ENCODE peak calls at places on chromosomes 3 and 15, in eight cellular contexts. One of them, this sample, is unnamed. For H3K27me3, the result is how much of the 10 kb centered on the place peaks cover.

GRCh38 chr3:193297421-193297820 is 56.4 kb downstream of the PLAAT1 start:
- DNase-seq in GM23338: no peak
- DNase-seq in colonic mucosa: no peak
- DNase-seq in naive thymus-derived CD4-positive, alpha-beta T cell: no peak
- DNase-seq in esophagus muscularis mucosa: no peak
- DNase-seq in body of pancreas: no peak
- DNase-seq in AG04450: no peak
- DNase-seq in dorsolateral prefrontal cortex: no peak
- DNase-seq in this sample: no peak

GRCh38 chr3:108100906-108101305 is 10.1 kb upstream of the CD47 start:
- DNase-seq in dorsolateral prefrontal cortex: no peak
- DNase-seq in body of pancreas: no peak
- DNase-seq in naive thymus-derived CD4-positive, alpha-beta T cell: no peak
- DNase-seq in esophagus muscularis mucosa: no peak
- DNase-seq in colonic mucosa: no peak
- DNase-seq in GM23338: no peak
- DNase-seq in AG04450: no peak
- DNase-seq in this sample: no peak

GRCh38 chr3:134911611-134912604 is 116.8 kb downstream of the EPHB1 start:
- DNase-seq in colonic mucosa: no peak
- DNase-seq in dorsolateral prefrontal cortex: no peak
- DNase-seq in body of pancreas: no peak
- DNase-seq in GM23338: no peak
- DNase-seq in naive thymus-derived CD4-positive, alpha-beta T cell: no peak
- DNase-seq in AG04450: no peak
- DNase-seq in esophagus muscularis mucosa: no peak
- DNase-seq in this sample: no peak

GRCh38 chr3:129182390-129183180 is 1.1 kb downstream of the CNBP start:
- DNase-seq in naive thymus-derived CD4-positive, alpha-beta T cell: peak
- DNase-seq in AG04450: no peak
- DNase-seq in body of pancreas: no peak
- DNase-seq in colonic mucosa: no peak
- DNase-seq in GM23338: peak
- DNase-seq in dorsolateral prefrontal cortex: no peak
- DNase-seq in esophagus muscularis mucosa: no peak
- DNase-seq in this sample: no peak

GRCh38 chr3:46469680-46470357 is 5.1 kb upstream of the LTF start:
- DNase-seq in GM23338: no peak
- DNase-seq in colonic mucosa: no peak
- DNase-seq in body of pancreas: peak
- DNase-seq in esophagus muscularis mucosa: no peak
- DNase-seq in dorsolateral prefrontal cortex: no peak
- DNase-seq in AG04450: no peak
- DNase-seq in naive thymus-derived CD4-positive, alpha-beta T cell: no peak
- DNase-seq in this sample: peak

GRCh38 chr3:133964547-133964946 is 65.2 kb downstream of the SLCO2A1 start:
- DNase-seq in AG04450: no peak
- DNase-seq in dorsolateral prefrontal cortex: no peak
- DNase-seq in colonic mucosa: no peak
- DNase-seq in body of pancreas: no peak
- DNase-seq in naive thymus-derived CD4-positive, alpha-beta T cell: no peak
- DNase-seq in GM23338: peak
- DNase-seq in esophagus muscularis mucosa: no peak
- DNase-seq in this sample: no peak

GRCh38 chr3:170307998-170308398 is 49.5 kb upstream of the SKIL start:
- DNase-seq in GM23338: peak
- DNase-seq in colonic mucosa: no peak
- DNase-seq in dorsolateral prefrontal cortex: no peak
- DNase-seq in body of pancreas: peak
- DNase-seq in esophagus muscularis mucosa: no peak
- DNase-seq in AG04450: peak
- DNase-seq in naive thymus-derived CD4-positive, alpha-beta T cell: no peak
- DNase-seq in this sample: no peak

GRCh38 chr3:133445111-133445510 is 45.3 kb downstream of the BFSP2 start:
- DNase-seq in body of pancreas: no peak
- DNase-seq in esophagus muscularis mucosa: no peak
- DNase-seq in AG04450: no peak
- DNase-seq in colonic mucosa: no peak
- DNase-seq in naive thymus-derived CD4-positive, alpha-beta T cell: no peak
- DNase-seq in dorsolateral prefrontal cortex: no peak
- DNase-seq in GM23338: no peak
- DNase-seq in this sample: no peak

GRCh38 chr3:48928679-48929078 is 10.0 kb downstream of the ARIH2 start:
- DNase-seq in body of pancreas: no peak
- DNase-seq in esophagus muscularis mucosa: no peak
- DNase-seq in colonic mucosa: no peak
- DNase-seq in AG04450: no peak
- DNase-seq in naive thymus-derived CD4-positive, alpha-beta T cell: no peak
- DNase-seq in dorsolateral prefrontal cortex: no peak
- DNase-seq in GM23338: no peak
- DNase-seq in this sample: no peak

GRCh38 chr15:59609730-59610712 is 1.6 kb upstream of the GCNT3 start:
- DNase-seq in dorsolateral prefrontal cortex: no peak
- DNase-seq in GM23338: peak
- DNase-seq in AG04450: no peak
- DNase-seq in naive thymus-derived CD4-positive, alpha-beta T cell: no peak
- DNase-seq in esophagus muscularis mucosa: no peak
- DNase-seq in colonic mucosa: no peak
- DNase-seq in body of pancreas: no peak
- DNase-seq in this sample: no peak

GRCh38 chr3:88301273-88302002 is 151.7 kb downstream of the C3orf38 start:
- DNase-seq in body of pancreas: no peak
- DNase-seq in dorsolateral prefrontal cortex: no peak
- DNase-seq in esophagus muscularis mucosa: no peak
- DNase-seq in AG04450: no peak
- DNase-seq in colonic mucosa: no peak
- DNase-seq in naive thymus-derived CD4-positive, alpha-beta T cell: no peak
- DNase-seq in GM23338: no peak
- DNase-seq in this sample: no peak

GRCh38 chr3:83033123-83033522 is 1271.7 kb upstream of the GBE1 start:
- DNase-seq in GM23338: no peak
- DNase-seq in dorsolateral prefrontal cortex: no peak
- DNase-seq in esophagus muscularis mucosa: no peak
- DNase-seq in AG04450: no peak
- DNase-seq in naive thymus-derived CD4-positive, alpha-beta T cell: no peak
- DNase-seq in body of pancreas: no peak
- DNase-seq in colonic mucosa: no peak
- DNase-seq in this sample: no peak

GRCh38 chr3:5002174-5002870 is 23.1 kb downstream of the BHLHE40 start:
- DNase-seq in esophagus muscularis mucosa: no peak
- DNase-seq in body of pancreas: no peak
- DNase-seq in naive thymus-derived CD4-positive, alpha-beta T cell: no peak
- DNase-seq in AG04450: no peak
- DNase-seq in GM23338: no peak
- DNase-seq in dorsolateral prefrontal cortex: no peak
- DNase-seq in colonic mucosa: no peak
- DNase-seq in this sample: no peak

GRCh38 chr15:73165435-73165834 is 113.2 kb downstream of the NEO1 start:
- DNase-seq in esophagus muscularis mucosa: no peak
- DNase-seq in body of pancreas: no peak
- DNase-seq in GM23338: no peak
- DNase-seq in naive thymus-derived CD4-positive, alpha-beta T cell: no peak
- DNase-seq in colonic mucosa: no peak
- DNase-seq in dorsolateral prefrontal cortex: no peak
- DNase-seq in AG04450: no peak
- DNase-seq in this sample: no peak

GRCh38 chr3:176872771-176873209 is 324.5 kb downstream of the TBL1XR1 start:
- DNase-seq in body of pancreas: peak
- DNase-seq in colonic mucosa: peak
- DNase-seq in dorsolateral prefrontal cortex: no peak
- DNase-seq in GM23338: peak
- DNase-seq in naive thymus-derived CD4-positive, alpha-beta T cell: peak
- DNase-seq in AG04450: peak
- DNase-seq in esophagus muscularis mucosa: no peak
- DNase-seq in this sample: no peak

GRCh38 chr15:45668386-45668785 is 33.6 kb downstream of the SQOR start:
- DNase-seq in dorsolateral prefrontal cortex: no peak
- DNase-seq in naive thymus-derived CD4-positive, alpha-beta T cell: no peak
- DNase-seq in colonic mucosa: no peak
- DNase-seq in AG04450: no peak
- DNase-seq in esophagus muscularis mucosa: no peak
- DNase-seq in body of pancreas: no peak
- DNase-seq in GM23338: no peak
- DNase-seq in this sample: no peak

GRCh38 chr3:71129611-71130515 is 453.7 kb downstream of the FOXP1 start:
- DNase-seq in colonic mucosa: no peak
- DNase-seq in naive thymus-derived CD4-positive, alpha-beta T cell: peak
- DNase-seq in esophagus muscularis mucosa: no peak
- DNase-seq in body of pancreas: no peak
- DNase-seq in dorsolateral prefrontal cortex: no peak
- DNase-seq in GM23338: peak
- DNase-seq in AG04450: no peak
- DNase-seq in this sample: no peak

GRCh38 chr15:101525087-101525669 is 35.7 kb upstream of the PCSK6 start:
- DNase-seq in body of pancreas: no peak
- DNase-seq in GM23338: no peak
- DNase-seq in colonic mucosa: no peak
- DNase-seq in AG04450: no peak
- DNase-seq in naive thymus-derived CD4-positive, alpha-beta T cell: no peak
- DNase-seq in dorsolateral prefrontal cortex: no peak
- DNase-seq in esophagus muscularis mucosa: peak
- DNase-seq in this sample: peak

GRCh38 chr15:90059208-90059985 is 42.9 kb downstream of the IDH2 start:
- DNase-seq in esophagus muscularis mucosa: no peak
- DNase-seq in dorsolateral prefrontal cortex: no peak
- DNase-seq in body of pancreas: peak
- DNase-seq in naive thymus-derived CD4-positive, alpha-beta T cell: peak
- DNase-seq in colonic mucosa: peak
- DNase-seq in GM23338: peak
- DNase-seq in AG04450: no peak
- DNase-seq in this sample: no peak

GRCh38 chr3:45665101-45665572 is 24.1 kb upstream of the SACM1L start:
- DNase-seq in body of pancreas: peak
- DNase-seq in colonic mucosa: peak
- DNase-seq in GM23338: peak
- DNase-seq in dorsolateral prefrontal cortex: no peak
- DNase-seq in naive thymus-derived CD4-positive, alpha-beta T cell: peak
- DNase-seq in esophagus muscularis mucosa: no peak
- DNase-seq in AG04450: no peak
- DNase-seq in this sample: no peak

GRCh38 chr3:88628901-88629300 is 478.5 kb upstream of the EPHA3 start:
- DNase-seq in AG04450: no peak
- DNase-seq in colonic mucosa: no peak
- DNase-seq in naive thymus-derived CD4-positive, alpha-beta T cell: no peak
- DNase-seq in GM23338: no peak
- DNase-seq in esophagus muscularis mucosa: no peak
- DNase-seq in body of pancreas: no peak
- DNase-seq in dorsolateral prefrontal cortex: no peak
- DNase-seq in this sample: no peak

GRCh38 chr3:150059241-150059640 is 88.5 kb upstream of the PFN2 start:
- DNase-seq in dorsolateral prefrontal cortex: no peak
- DNase-seq in GM23338: no peak
- DNase-seq in esophagus muscularis mucosa: no peak
- DNase-seq in colonic mucosa: no peak
- DNase-seq in naive thymus-derived CD4-positive, alpha-beta T cell: no peak
- DNase-seq in AG04450: no peak
- DNase-seq in body of pancreas: peak
- DNase-seq in this sample: no peak

DNA sequence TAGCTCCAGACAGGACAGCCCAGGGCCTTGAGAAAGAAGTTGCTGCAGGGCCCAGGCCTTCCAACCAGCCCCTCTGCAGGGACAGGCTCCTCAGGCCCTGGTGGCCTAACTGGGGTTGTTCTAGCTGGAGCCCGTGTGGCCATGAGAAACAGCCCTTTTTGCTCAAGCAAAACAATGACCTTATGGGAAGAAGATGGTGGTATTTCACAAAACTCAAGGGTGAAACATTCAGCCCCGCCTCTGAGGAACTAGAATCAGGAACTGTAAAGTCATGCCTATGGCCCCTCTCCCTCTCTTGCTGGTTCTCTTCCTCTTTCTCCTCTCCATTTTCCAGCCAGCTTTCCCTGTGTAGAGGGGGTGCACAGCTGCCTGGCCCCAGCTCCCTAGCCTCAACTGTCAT is 273.3 kb downstream of the RPLP1 start:
- DNase-seq in colonic mucosa: no peak
- DNase-seq in body of pancreas: no peak
- DNase-seq in esophagus muscularis mucosa: no peak
- DNase-seq in naive thymus-derived CD4-positive, alpha-beta T cell: no peak
- DNase-seq in AG04450: no peak
- DNase-seq in GM23338: no peak
- DNase-seq in dorsolateral prefrontal cortex: no peak
- DNase-seq in this sample: no peak
- H3K27me3 ChIP-seq in colonic mucosa: under half
- H3K27me3 ChIP-seq in body of pancreas: under half
- H3K27me3 ChIP-seq in esophagus muscularis mucosa: under half
- H3K27me3 ChIP-seq in naive thymus-derived CD4-positive, alpha-beta T cell: under half
- H3K27me3 ChIP-seq in AG04450: under half
- H3K27me3 ChIP-seq in GM23338: under half
- H3K27me3 ChIP-seq in dorsolateral prefrontal cortex: under half
- H3K27me3 ChIP-seq in this sample: under half

GRCh38 chr15:48541659-48542334 is 103.7 kb downstream of the FBN1 start:
- DNase-seq in naive thymus-derived CD4-positive, alpha-beta T cell: no peak
- DNase-seq in AG04450: no peak
- DNase-seq in dorsolateral prefrontal cortex: no peak
- DNase-seq in GM23338: no peak
- DNase-seq in body of pancreas: no peak
- DNase-seq in colonic mucosa: no peak
- DNase-seq in esophagus muscularis mucosa: no peak
- DNase-seq in this sample: no peak
- H3K4me3 ChIP-seq in naive thymus-derived CD4-positive, alpha-beta T cell: no peak
- H3K4me3 ChIP-seq in AG04450: peak
- H3K4me3 ChIP-seq in dorsolateral prefrontal cortex: no peak
- H3K4me3 ChIP-seq in GM23338: no peak
- H3K4me3 ChIP-seq in body of pancreas: no peak
- H3K4me3 ChIP-seq in colonic mucosa: no peak
- H3K4me3 ChIP-seq in esophagus muscularis mucosa: peak
- H3K4me3 ChIP-seq in this sample: no peak

DNA sequence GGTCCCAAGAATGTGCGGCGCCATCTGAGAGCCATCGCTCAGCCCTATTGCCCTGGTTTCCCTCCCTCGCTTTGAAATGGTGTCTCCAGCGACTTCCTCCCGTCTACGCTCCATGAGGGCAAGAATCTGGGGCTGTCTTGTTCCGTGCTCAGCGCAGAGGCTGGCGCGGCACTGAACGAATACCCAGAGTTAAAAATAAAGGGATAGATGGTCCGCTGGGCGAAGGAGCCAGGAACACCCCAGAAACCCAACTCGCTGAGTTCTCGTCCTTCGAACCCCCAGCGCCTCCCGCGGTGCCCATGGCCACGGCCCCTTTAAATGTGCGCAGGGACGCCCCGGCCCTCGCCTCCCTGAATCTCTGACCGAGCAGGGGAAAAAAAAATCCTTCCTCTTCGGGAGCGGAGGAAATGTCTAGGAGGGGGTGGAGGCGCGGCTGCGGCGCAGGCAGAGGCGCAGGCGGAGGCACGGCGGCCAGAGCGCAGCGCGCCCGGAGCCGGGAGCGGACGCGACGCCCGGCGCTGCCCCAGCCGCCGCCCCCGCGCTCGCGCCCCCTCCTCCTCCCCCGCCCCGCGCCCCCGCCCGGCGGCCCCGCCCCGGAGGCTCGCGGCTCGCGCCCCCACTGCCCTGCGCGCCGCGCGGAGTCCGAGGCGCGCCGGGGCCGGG is 8.6 kb upstream of the FGD5 start:
- DNase-seq in colonic mucosa: no peak
- DNase-seq in dorsolateral prefrontal cortex: no peak
- DNase-seq in AG04450: no peak
- DNase-seq in body of pancreas: no peak
- DNase-seq in esophagus muscularis mucosa: no peak
- DNase-seq in GM23338: peak
- DNase-seq in naive thymus-derived CD4-positive, alpha-beta T cell: no peak
- DNase-seq in this sample: no peak
- H3K27me3 ChIP-seq in colonic mucosa: under half
- H3K27me3 ChIP-seq in dorsolateral prefrontal cortex: under half
- H3K27me3 ChIP-seq in AG04450: under half
- H3K27me3 ChIP-seq in body of pancreas: under half
- H3K27me3 ChIP-seq in esophagus muscularis mucosa: under half
- H3K27me3 ChIP-seq in GM23338: under half
- H3K27me3 ChIP-seq in naive thymus-derived CD4-positive, alpha-beta T cell: under half
- H3K27me3 ChIP-seq in this sample: under half

GRCh38 chr3:141368062-141368924 is at the start of gene ZBTB38:
- DNase-seq in AG04450: peak
- DNase-seq in dorsolateral prefrontal cortex: peak
- DNase-seq in colonic mucosa: peak
- DNase-seq in naive thymus-derived CD4-positive, alpha-beta T cell: no peak
- DNase-seq in body of pancreas: peak
- DNase-seq in GM23338: peak
- DNase-seq in esophagus muscularis mucosa: peak
- DNase-seq in this sample: peak
- H3K4me3 ChIP-seq in AG04450: peak
- H3K4me3 ChIP-seq in dorsolateral prefrontal cortex: peak
- H3K4me3 ChIP-seq in colonic mucosa: peak
- H3K4me3 ChIP-seq in naive thymus-derived CD4-positive, alpha-beta T cell: no peak
- H3K4me3 ChIP-seq in body of pancreas: no peak
- H3K4me3 ChIP-seq in GM23338: no peak
- H3K4me3 ChIP-seq in esophagus muscularis mucosa: peak
- H3K4me3 ChIP-seq in this sample: peak

This sample was measured in vagina.